ENCODE peak calls at places on chromosomes 13 and 19, in four cellular contexts. Q is heart right ventricle; N is body of pancreas; H is CD4-positive, alpha-beta T cell. F is an unnamed sample.

GRCh38 chr19:2251577-2252480 is 2.7 kb downstream of the AMH start:
- DNase-seq in H (no peak), Q (no peak), N (no peak), F (no peak)

GRCh38 chr13:30744056-30744684 is 8.8 kb downstream of the ALOX5AP start:
- DNase-seq in N (peak), H (peak), Q (no peak), F (no peak)

GRCh38 chr13:114102521-114103288 is 29.7 kb downstream of the RASA3 start:
- DNase-seq in Q (peak), H (no peak), N (no peak), F (no peak)

GRCh38 chr13:102724923-102725322 is 30.1 kb upstream of the METTL21C start:
- DNase-seq in H (no peak), N (peak), Q (no peak), F (no peak)

GRCh38 chr19:8609210-8610040 is 1.1 kb downstream of the ADAMTS10 start:
- DNase-seq in N (peak), H (no peak), Q (peak), F (peak)

GRCh38 chr13:28093871-28094270 is 6.5 kb downstream of the FLT3 start:
- DNase-seq in H (no peak), Q (no peak), N (no peak), F (no peak)

GRCh38 chr19:53328967-53329366 is 4.6 kb upstream of the ZNF845 start:
- DNase-seq in Q (peak), N (peak), H (no peak), F (no peak)

GRCh38 chr19:1566392-1567115 is 1.6 kb downstream of the MEX3D start:
- DNase-seq in N (peak), Q (peak), H (no peak), F (peak)

GRCh38 chr13:89066868-89067466 is 1395.8 kb downstream of the SLITRK5 start:
- DNase-seq in Q (no peak), N (peak), H (no peak), F (peak)

GRCh38 chr13:50149932-50150331 is 134.7 kb downstream of the KCNRG start:
- DNase-seq in H (no peak), N (peak), Q (no peak), F (no peak)

DNA sequence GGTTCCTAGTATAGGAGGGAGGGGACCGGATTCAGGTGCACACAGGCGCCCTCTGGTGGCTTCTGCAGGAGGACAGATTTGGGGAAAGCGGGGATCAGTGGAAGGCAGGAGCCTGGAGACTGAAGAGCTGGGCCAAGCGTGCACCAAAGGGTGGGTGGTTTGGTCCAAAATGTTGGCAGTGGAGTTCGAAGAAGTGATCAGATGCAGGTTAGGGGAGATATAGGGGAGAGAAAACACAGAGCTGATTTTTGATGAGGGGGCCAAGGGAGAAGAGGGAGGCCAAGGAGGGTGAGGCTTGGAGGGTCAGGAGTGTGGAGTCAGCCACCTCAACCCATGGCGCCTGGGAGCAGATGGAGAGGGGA is 6.8 kb upstream of the CARM1 start:
- DNase-seq in Q (peak), N (peak), H (peak), F (peak)
- TF ChIP-seq CTCF in Q (peak), N (peak), H (peak), F (peak)

GRCh38 chr19:49064768-49065611 is at the start of gene NTF4:
- DNase-seq in Q (no peak), N (peak), H (no peak), F (peak)
- TF ChIP-seq CTCF in Q (no peak), N (no peak), H (no peak), F (no peak)

DNA sequence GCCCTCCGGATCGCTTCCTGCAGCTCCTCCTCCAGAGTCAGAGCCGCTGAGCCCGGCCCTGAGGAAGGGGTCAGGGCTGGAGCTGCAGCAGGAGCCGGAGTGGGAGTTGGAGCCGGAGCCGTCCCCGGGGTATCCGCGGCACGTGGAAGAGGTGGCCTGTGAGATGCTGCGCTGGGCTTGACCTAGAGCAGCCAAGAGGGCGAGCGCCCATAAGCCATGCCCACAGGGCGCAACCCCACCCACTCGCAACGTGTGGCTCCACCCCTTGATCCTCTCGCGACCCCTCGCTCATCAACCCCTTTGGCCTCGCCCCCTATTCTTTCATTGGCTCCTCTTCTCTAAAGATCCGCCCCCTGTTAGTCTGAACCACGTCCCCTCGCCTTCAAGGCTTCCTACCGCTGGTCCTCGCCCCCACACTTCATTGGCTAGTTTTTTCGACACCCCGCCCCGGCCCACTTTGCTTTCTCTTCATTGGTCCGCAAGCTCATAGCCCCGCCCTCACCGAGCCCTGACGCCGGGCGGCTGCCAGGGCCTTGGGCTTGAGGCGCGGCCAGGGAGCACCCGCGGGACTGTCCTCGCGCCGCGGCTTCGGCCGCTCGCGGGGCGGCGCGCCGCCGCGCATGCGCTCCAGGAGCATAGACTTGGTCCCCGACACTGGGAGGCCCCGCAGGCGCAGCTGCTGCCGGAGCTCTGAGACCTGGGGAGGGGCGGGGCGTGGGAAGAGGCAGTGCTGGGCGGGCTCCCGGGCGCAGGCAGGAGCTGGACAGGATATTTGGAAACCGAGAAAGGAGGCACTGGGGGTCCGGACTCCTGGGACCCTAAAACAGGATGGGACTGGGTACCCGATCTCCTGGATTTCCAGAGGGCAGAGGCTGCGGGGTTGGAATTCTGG is 5.4 kb downstream of the MAMSTR start:
- DNase-seq in N (peak), Q (peak), H (peak), F (peak)
- TF ChIP-seq CTCF in N (no peak), Q (peak), H (no peak), F (no peak)

GRCh38 chr19:6769006-6769637 is 1.9 kb upstream of the SH2D3A start:
- DNase-seq in N (no peak), Q (no peak), H (no peak), F (no peak)
- TF ChIP-seq CTCF in N (peak), Q (peak), H (peak), F (peak)

GRCh38 chr13:107906131-107906530 is 309.2 kb downstream of the LIG4 start:
- DNase-seq in N (no peak), H (no peak), Q (no peak), F (no peak)
- TF ChIP-seq CTCF in N (no peak), H (no peak), Q (no peak), F (no peak)

DNA sequence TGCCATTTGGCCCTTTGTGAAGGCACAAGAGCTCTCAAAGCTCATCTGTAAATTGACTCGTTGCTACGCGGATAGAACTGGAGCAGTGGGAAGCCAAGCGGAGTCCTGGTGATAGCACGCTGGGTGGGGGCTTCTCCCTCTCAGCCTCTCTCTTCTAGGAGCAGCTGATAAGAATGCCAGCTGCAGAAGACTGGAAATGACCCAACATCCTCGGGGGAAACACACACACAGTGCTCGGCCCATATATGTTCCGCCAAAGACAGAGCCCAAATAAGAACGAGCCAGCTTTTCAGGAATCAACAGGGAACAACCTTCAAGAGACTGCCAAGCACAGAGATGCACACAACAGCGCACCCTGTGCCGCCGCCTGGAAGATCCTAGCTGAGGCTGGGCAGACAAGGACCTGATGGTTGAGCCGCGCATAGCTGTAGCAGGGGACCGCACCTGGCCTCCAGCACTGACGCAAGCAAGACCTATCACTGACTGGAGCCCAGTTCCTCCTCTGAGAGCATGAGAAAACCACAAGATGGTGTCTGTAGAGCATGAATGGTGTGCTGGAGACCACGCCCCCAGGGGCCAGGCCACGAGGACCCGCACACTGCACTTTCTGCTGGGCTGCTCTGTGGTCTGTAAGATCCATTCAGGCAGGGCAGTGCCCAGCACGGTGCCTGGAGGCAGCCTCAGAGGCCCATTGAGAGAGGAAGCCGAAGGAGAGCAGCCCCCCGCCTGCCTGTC is 16.0 kb upstream of the SLC35E1 start:
- DNase-seq in N (peak), Q (peak), H (peak), F (no peak)
- TF ChIP-seq CTCF in N (no peak), Q (no peak), H (no peak), F (no peak)

GRCh38 chr13:21243843-21244184 is 67.4 kb downstream of the MRPL57 start:
- DNase-seq in H (no peak), N (no peak), Q (no peak), F (no peak)

GRCh38 chr13:21240586-21240985 is 64.1 kb downstream of the MRPL57 start:
- DNase-seq in N (no peak), H (no peak), Q (no peak), F (no peak)

GRCh38 chr13:21238267-21238666 is 61.8 kb downstream of the MRPL57 start:
- DNase-seq in N (no peak), Q (no peak), H (no peak), F (no peak)

GRCh38 chr13:21243045-21243842 is 66.8 kb downstream of the MRPL57 start:
- DNase-seq in H (no peak), Q (no peak), N (no peak), F (no peak)

DNA sequence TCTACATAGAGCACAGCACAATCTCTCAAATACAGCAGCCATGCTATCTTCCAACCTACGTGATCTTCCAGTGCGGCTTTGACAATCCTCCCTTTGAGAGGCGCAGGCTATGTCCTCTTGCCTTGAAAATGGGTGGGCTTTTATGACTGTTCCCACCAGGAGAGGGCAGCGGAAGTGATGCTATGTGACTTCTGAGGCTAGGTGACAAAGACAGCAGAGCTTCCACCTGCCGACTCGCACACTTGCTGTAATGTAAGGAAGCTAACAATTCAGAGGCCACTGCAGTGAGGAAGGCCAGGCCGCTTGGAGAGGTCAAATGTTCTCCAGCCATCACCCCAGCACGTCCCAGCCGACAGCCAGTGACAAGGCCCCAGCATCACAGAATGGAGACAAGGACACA is 65.8 kb downstream of the MRPL57 start:
- DNase-seq in Q (no peak), H (no peak), N (no peak), F (no peak)
- TF ChIP-seq CTCF in Q (no peak), H (no peak), N (no peak), F (peak)

F was measured in progenitor cell of endocrine pancreas.